ENCODE peak calls at places on chromosome 7, in six cellular contexts. G, R, Y, K, I and B are unnamed samples.
A peak's percentile ranks its signal among the peaks of the same experiment; 100 is the strongest.

GRCh38 chr7:92633211-92633906 is 43.2 kb upstream of the FAM133B start:
- DNase-seq in G (peak; percentile 63), R (peak; percentile 23), Y (no peak), K (peak; percentile 79), I (no peak), B (peak; percentile 27)

GRCh38 chr7:29161226-29161625 is 14.9 kb upstream of the CPVL start:
- DNase-seq in G (no peak), R (no peak), Y (no peak), K (no peak), I (no peak), B (no peak)

GRCh38 chr7:138865843-138866242 is 67.8 kb upstream of the ATP6V0A4 start:
- DNase-seq in G (no peak), R (no peak), Y (no peak), K (no peak), I (no peak), B (no peak)

GRCh38 chr7:3984456-3984855 is 683.4 kb downstream of the SDK1 start:
- DNase-seq in G (no peak), R (no peak), Y (no peak), K (no peak), I (no peak), B (no peak)

GRCh38 chr7:3461923-3462322 is 160.9 kb downstream of the SDK1 start:
- DNase-seq in G (no peak), R (no peak), Y (no peak), K (no peak), I (no peak), B (no peak)

GRCh38 chr7:55464422-55464821 is 99.3 kb downstream of the LANCL2 start:
- DNase-seq in G (no peak), R (no peak), Y (no peak), K (no peak), I (no peak), B (no peak)

GRCh38 chr7:23852988-23853387 is 143.0 kb downstream of the STK31 start:
- DNase-seq in G (no peak), R (no peak), Y (no peak), K (no peak), I (no peak), B (no peak)

GRCh38 chr7:73824986-73825385 is 5.8 kb upstream of the CLDN4 start:
- DNase-seq in G (no peak), R (no peak), Y (no peak), K (no peak), I (no peak), B (no peak)

GRCh38 chr7:13920053-13920697 is 69.3 kb downstream of the ETV1 start:
- DNase-seq in G (no peak), R (peak; percentile 55), Y (no peak), K (peak; percentile 86), I (peak; percentile 100), B (no peak)

GRCh38 chr7:5773661-5774086 is 7.8 kb downstream of the RNF216 start:
- DNase-seq in G (no peak), R (no peak), Y (no peak), K (peak; percentile 55), I (peak; percentile 96), B (no peak)

GRCh38 chr7:111138196-111138569 is 47.3 kb downstream of the LRRN3 start:
- DNase-seq in G (peak; percentile 16), R (peak; percentile 47), Y (no peak), K (no peak), I (no peak), B (no peak)

GRCh38 chr7:112898432-112899290 is 108.5 kb upstream of the TMEM168 start:
- DNase-seq in G (peak; percentile 26), R (peak; percentile 35), Y (peak; percentile 55), K (peak; percentile 70), I (no peak), B (peak; percentile 70)

GRCh38 chr7:73429622-73430505 is 3.7 kb upstream of the FZD9 start:
- DNase-seq in G (no peak), R (no peak), Y (no peak), K (no peak), I (no peak), B (no peak)

GRCh38 chr7:165661-166369 is 26.6 kb upstream of the FAM20C start:
- DNase-seq in G (no peak), R (no peak), Y (no peak), K (no peak), I (no peak), B (no peak)

GRCh38 chr7:76000566-76000965 is 6.2 kb upstream of the TMEM120A start:
- DNase-seq in G (no peak), R (no peak), Y (no peak), K (no peak), I (no peak), B (no peak)

GRCh38 chr7:81501220-81501619 is 268.6 kb downstream of the HGF start:
- DNase-seq in G (no peak), R (no peak), Y (no peak), K (peak; percentile 50), I (no peak), B (no peak)

GRCh38 chr7:94266278-94266677 is 128.4 kb upstream of the COL1A2 start:
- DNase-seq in G (peak; percentile 29), R (peak; percentile 7), Y (peak; percentile 49), K (peak; percentile 30), I (no peak), B (no peak)

GRCh38 chr7:8418627-8419245 is 14.7 kb upstream of the NXPH1 start:
- DNase-seq in G (peak; percentile 35), R (peak; percentile 42), Y (peak; percentile 39), K (peak; percentile 68), I (peak; percentile 5), B (peak; percentile 81)

GRCh38 chr7:16491148-16491547 is 25.6 kb upstream of the SOSTDC1 start:
- DNase-seq in G (no peak), R (no peak), Y (no peak), K (no peak), I (no peak), B (no peak)

GRCh38 chr7:44574286-44574872 is 671 bp upstream of the DDX56 start:
- DNase-seq in G (no peak), R (no peak), Y (no peak), K (no peak), I (no peak), B (no peak)

GRCh38 chr7:27875832-27876231 is 135.9 kb downstream of the TAX1BP1 start:
- DNase-seq in G (no peak), R (no peak), Y (no peak), K (no peak), I (no peak), B (no peak)
- H3K4me3 ChIP-seq in G (no peak overlapping the region), R (no peak overlapping the region), Y (no peak overlapping the region), K (no peak overlapping the region), I (no peak overlapping the region), B (no peak overlapping the region)

DNA sequence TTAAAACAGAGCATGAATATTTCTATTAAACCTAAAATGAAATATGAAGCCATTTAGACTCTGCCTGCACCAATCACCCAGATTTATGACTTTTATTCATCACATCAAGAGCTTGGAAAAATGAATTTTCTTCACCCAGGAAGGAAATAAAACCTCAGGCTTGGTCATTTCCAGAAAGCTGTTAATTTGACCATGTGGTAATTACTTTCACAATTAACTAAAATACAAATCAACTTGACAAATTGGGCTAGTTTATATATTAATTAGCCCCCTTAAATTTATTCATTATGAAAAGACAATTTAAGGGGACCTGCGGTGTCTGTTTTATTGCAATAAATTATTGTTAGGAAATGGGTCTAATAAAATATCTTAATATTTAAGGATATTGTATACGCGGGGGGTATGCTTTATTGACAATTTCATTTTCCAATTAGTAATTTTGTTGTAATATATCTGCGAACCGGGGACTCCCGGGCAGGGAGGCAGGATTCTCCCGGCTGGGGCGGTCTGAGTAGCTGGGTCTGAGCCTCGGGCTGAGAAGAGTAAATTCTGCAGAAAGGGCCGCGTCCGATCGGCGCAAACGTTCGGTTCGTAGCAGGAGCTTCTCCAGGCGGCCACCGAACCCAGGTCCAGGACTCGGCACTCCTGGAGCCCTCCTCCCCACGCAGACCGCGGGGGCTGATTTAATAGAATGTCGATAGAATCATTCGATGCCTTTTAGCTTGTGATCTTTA is 9.4 kb upstream of the MNX1 start:
- DNase-seq in G (no peak), R (no peak), Y (no peak), K (no peak), I (no peak), B (no peak)
- H3K4me3 ChIP-seq in G (no peak overlapping the region), R (no peak overlapping the region), Y (no peak overlapping the region), K (no peak overlapping the region), I (no peak overlapping the region), B (no peak overlapping the region)

DNA sequence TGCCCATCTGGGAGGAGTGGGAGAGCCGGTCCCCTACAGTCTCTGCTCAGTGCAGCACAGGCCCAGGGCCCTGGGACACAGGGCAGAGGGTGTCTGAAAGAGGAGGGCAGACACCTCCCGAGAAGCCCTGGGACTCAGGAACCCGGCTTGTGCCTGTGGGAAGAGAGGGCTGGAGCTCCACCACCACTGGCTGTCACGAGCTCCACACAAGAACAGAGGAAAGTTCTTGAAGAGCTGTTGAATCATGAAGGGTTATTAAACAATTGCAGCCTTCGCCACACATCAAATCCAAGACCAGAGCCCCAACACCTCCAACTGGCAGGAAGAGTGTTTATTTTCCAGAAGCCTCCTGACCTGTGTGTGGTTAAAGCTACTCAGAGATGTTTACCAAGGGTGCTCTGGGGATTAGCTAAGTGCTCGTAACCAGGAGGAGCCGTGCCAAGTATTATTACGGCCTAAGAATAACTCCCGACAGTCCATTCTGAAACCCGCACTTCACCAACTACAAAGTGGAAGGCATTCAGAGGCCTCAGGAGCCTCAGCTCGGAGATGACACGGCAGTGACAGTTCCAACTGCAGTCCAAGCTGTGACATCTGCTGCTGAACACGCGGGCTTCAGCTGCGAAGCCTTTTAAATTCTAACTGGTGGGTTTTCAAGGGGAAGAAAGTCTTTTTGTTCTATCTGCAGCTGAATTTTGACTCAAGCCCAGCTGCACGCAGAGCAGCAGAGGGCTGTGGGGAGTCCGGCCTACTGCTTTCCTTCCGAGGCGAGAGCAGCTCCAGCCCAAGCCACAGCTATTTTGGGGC is 75.1 kb downstream of the MAD1L1 start:
- DNase-seq in G (no peak), R (peak; percentile 68), Y (peak; percentile 87), K (peak; percentile 62), I (no peak), B (no peak)
- H3K4me3 ChIP-seq in G (no peak overlapping the region), R (no peak overlapping the region), Y (no peak overlapping the region), K (no peak overlapping the region), I (no peak overlapping the region), B (no peak overlapping the region)

DNA sequence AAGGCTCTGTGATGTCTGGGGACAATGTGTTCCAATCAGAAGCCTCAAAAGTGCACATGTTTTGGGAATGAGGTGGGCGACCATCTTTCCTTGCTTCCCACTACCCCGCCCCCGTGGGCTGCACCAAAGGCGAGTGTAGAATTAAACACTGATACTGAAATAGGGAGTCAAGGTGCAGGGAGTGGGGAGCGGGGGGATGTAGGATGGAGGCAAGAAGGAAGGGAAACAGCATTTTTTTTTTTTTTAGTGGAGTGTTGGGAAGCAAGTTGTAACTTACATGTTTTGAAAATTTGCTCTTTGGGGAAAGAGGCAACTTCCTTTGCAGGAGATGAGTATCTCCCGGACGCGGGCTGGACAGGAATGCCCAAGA is 484 bp upstream of the DLX5 start:
- DNase-seq in G (no peak), R (no peak), Y (no peak), K (no peak), I (no peak), B (no peak)
- H3K4me3 ChIP-seq in G (no peak overlapping the region), R (no peak overlapping the region), Y (no peak overlapping the region), K (no peak overlapping the region), I (no peak overlapping the region), B (peak overlapping the region; percentile 55)

GRCh38 chr7:27165089-27165654 is at the start of gene HOXA9:
- DNase-seq in G (peak; percentile 94), R (no peak), Y (no peak), K (no peak), I (no peak), B (no peak)
- H3K4me3 ChIP-seq in G (peak within 1 kb of the TSS; percentile 54), R (peak within 1 kb of the TSS; percentile 7), Y (peak within 1 kb of the TSS; percentile 36), K (no peak within 1 kb of the TSS), I (peak within 1 kb of the TSS; percentile 72), B (peak within 1 kb of the TSS; percentile 32)